ENCODE peak calls at places on chromosome 22, in nine cellular contexts. T is psoas muscle; X is endothelial cell of umbilical vein; S is heart right ventricle; N is body of pancreas; P is mesendoderm; I is A549; D is AG04450; A is CD4-positive, CD25-positive, alpha-beta regulatory T cell. B is an unnamed sample.

GRCh38 chr22:50532353-50532700 is 2.5 kb upstream of the TYMP start:
- DNase-seq in T (no peak), X (no peak), S (peak; percentile 72), N (no peak), P (no peak), I (no peak), D (no peak), A (no peak), B (no peak)

GRCh38 chr22:21448627-21449416 is 18.4 kb upstream of the TMEM191C start:
- DNase-seq in T (peak; percentile 7), X (no peak), S (peak; percentile 2), N (no peak), P (no peak), I (no peak), D (no peak), A (no peak), B (no peak)

GRCh38 chr22:40818192-40818746 is 877 bp downstream of the SLC25A17 start:
- DNase-seq in T (no peak), X (no peak), S (no peak), N (no peak), P (peak; percentile 4), I (no peak), D (no peak), A (peak; percentile 45), B (no peak)

GRCh38 chr22:46522743-46523300 is 14.6 kb downstream of the CELSR1 start:
- DNase-seq in T (no peak), X (no peak), S (no peak), N (no peak), P (no peak), I (no peak), D (no peak), A (no peak), B (no peak)

GRCh38 chr22:21646608-21647590 is 4.8 kb downstream of the SDF2L1 start:
- DNase-seq in T (peak; percentile 69), X (peak; percentile 76), S (peak; percentile 78), N (peak; percentile 85), P (peak; percentile 88), I (peak; percentile 72), D (peak; percentile 56), A (peak; percentile 87), B (peak; percentile 63)

GRCh38 chr22:17339095-17339693 is 30.1 kb upstream of the CECR2 start:
- DNase-seq in T (peak; percentile 15), X (no peak), S (peak; percentile 5), N (no peak), P (peak; percentile 47), I (no peak), D (no peak), A (no peak), B (no peak)

GRCh38 chr22:50059185-50059880 is 1.2 kb upstream of the TTLL8 start:
- DNase-seq in T (no peak), X (peak; percentile 22), S (no peak), N (no peak), P (peak; percentile 81), I (peak; percentile 62), D (no peak), A (no peak), B (no peak)

GRCh38 chr22:30368420-30368819 is 11.6 kb downstream of the CCDC157 start:
- DNase-seq in T (no peak), X (no peak), S (no peak), N (no peak), P (no peak), I (no peak), D (no peak), A (no peak), B (no peak)

GRCh38 chr22:46737976-46738641 is at the start of gene CERK:
- DNase-seq in T (peak; percentile 84), X (peak; percentile 73), S (peak; percentile 81), N (peak; percentile 78), P (peak; percentile 69), I (peak; percentile 41), D (no peak), A (peak; percentile 73), B (peak; percentile 52)

GRCh38 chr22:25143161-25144076 is 56.2 kb upstream of the CRYBB3 start:
- DNase-seq in T (no peak), X (peak; percentile 61), S (no peak), N (no peak), P (no peak), I (no peak), D (no peak), A (no peak), B (no peak)

GRCh38 chr22:18947905-18948304 is 11.8 kb upstream of the PRODH start:
- DNase-seq in T (no peak), X (no peak), S (no peak), N (peak; percentile 5), P (peak; percentile 22), I (no peak), D (no peak), A (no peak), B (no peak)

GRCh38 chr22:46690146-46690545 is 47.9 kb downstream of the CERK start:
- DNase-seq in T (peak; percentile 7), X (no peak), S (no peak), N (no peak), P (no peak), I (no peak), D (no peak), A (no peak), B (no peak)

GRCh38 chr22:17396531-17396930 is 27.3 kb downstream of the CECR2 start:
- DNase-seq in T (no peak), X (no peak), S (no peak), N (no peak), P (no peak), I (no peak), D (no peak), A (no peak), B (no peak)

GRCh38 chr22:28018461-28018927 is 99.4 kb upstream of the PITPNB start:
- DNase-seq in T (peak; percentile 6), X (no peak), S (no peak), N (peak; percentile 8), P (no peak), I (no peak), D (no peak), A (no peak), B (no peak)

GRCh38 chr22:40331706-40332105 is 14.6 kb upstream of the ADSL start:
- DNase-seq in T (no peak), X (no peak), S (no peak), N (no peak), P (peak; percentile 13), I (no peak), D (no peak), A (no peak), B (no peak)

GRCh38 chr22:30908051-30908461 is 60.5 kb downstream of the MORC2 start:
- DNase-seq in T (no peak), X (no peak), S (no peak), N (no peak), P (no peak), I (no peak), D (no peak), A (no peak), B (no peak)

GRCh38 chr22:46453006-46453828 is 84.2 kb downstream of the CELSR1 start:
- DNase-seq in T (no peak), X (no peak), S (no peak), N (peak; percentile 20), P (no peak), I (no peak), D (no peak), A (no peak), B (no peak)

GRCh38 chr22:38802671-38803121 is 8.8 kb upstream of the DNAL4 start:
- DNase-seq in T (peak; percentile 58), X (no peak), S (no peak), N (peak; percentile 57), P (peak; percentile 62), I (peak; percentile 79), D (peak; percentile 85), A (no peak), B (no peak)

GRCh38 chr22:49532831-49533802 is 294.6 kb downstream of the BRD1 start:
- DNase-seq in T (no peak), X (no peak), S (no peak), N (no peak), P (no peak), I (no peak), D (no peak), A (no peak), B (no peak)

GRCh38 chr22:25114369-25115362 is 85.0 kb upstream of the CRYBB3 start:
- DNase-seq in T (no peak), X (peak; percentile 86), S (no peak), N (no peak), P (no peak), I (no peak), D (no peak), A (no peak), B (no peak)

GRCh38 chr22:42752912-42753311 is 32.2 kb upstream of the A4GALT start:
- DNase-seq in T (no peak), X (no peak), S (peak; percentile 35), N (no peak), P (no peak), I (no peak), D (no peak), A (no peak), B (no peak)
- H3K27ac ChIP-seq in T (no peak overlapping the region), X (no peak overlapping the region), S (peak overlapping the region; percentile 93), N (no peak overlapping the region), P (no peak overlapping the region), I (peak overlapping the region; percentile 97), D (no peak overlapping the region), A (no peak overlapping the region), B (no peak overlapping the region)

DNA sequence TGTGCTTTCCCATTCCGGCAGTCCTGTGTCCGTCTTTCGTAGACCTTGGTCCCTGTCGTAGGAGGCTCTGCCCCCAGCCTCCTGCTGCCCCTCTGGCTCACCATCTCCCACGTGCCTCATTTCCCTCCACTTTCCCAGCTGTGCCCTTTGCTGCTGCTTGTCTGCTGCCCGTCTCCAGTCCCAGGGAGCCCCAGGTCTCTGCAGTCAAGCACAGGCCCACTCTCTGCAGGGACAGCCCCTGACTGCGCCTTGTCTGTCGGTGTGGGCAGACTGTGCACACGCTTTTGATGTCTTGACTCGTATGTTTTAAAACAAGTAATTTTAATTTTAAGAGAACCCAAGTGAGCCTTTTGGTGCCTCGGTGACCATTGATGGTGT is 12.4 kb downstream of the DGCR8 start:
- DNase-seq in T (no peak), X (no peak), S (no peak), N (no peak), P (no peak), I (no peak), D (no peak), A (no peak), B (no peak)
- H3K4me3 ChIP-seq in T (no peak overlapping the region), X (no peak overlapping the region), S (no peak overlapping the region), N (no peak overlapping the region), P (no peak overlapping the region), I (no peak overlapping the region), D (no peak overlapping the region), A (peak overlapping the region; percentile 62), B (no peak overlapping the region)

DNA sequence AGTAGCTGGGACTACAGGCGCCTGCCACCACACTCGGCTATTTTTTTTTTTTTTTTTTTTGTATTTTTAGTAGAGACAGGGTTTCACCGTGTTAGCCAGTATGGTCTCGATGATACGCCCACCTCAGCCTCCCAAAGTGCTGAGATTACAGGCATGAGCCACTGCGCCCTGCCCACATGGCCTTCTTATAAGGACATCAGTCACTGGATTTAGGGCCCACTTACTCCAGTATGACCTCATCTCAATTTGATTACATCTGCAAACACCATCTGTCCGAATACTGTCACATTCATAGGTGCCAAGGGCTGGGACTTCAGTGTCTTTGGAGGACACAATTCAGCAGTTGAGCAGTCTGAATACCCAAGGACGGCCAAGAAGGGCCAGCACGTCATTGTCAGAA is 8.2 kb upstream of the PRR5 start:
- DNase-seq in T (no peak), X (no peak), S (no peak), N (no peak), P (no peak), I (no peak), D (no peak), A (no peak), B (no peak)
- H3K27ac ChIP-seq in T (no peak overlapping the region), X (no peak overlapping the region), S (no peak overlapping the region), N (no peak overlapping the region), P (no peak overlapping the region), I (no peak overlapping the region), D (no peak overlapping the region), A (no peak overlapping the region), B (no peak overlapping the region)

GRCh38 chr22:37232140-37232998 is 11.7 kb downstream of the RAC2 start:
- DNase-seq in T (no peak), X (no peak), S (no peak), N (no peak), P (no peak), I (no peak), D (no peak), A (peak; percentile 48), B (no peak)
- H3K4me3 ChIP-seq in T (no peak overlapping the region), X (no peak overlapping the region), S (no peak overlapping the region), N (no peak overlapping the region), P (no peak overlapping the region), I (no peak overlapping the region), D (no peak overlapping the region), A (peak overlapping the region; percentile 26), B (peak overlapping the region; percentile 12)

B was measured in naive thymus-derived CD4-positive, alpha-beta T cell.